ENCODE peak calls at places on chromosomes 13 and 19, in four cellular contexts. T is mucosa of descending colon; V is iPS DF 6.9; A is stimulated activated CD4-positive, alpha-beta T cell treated with anti-CD3 and anti-CD28 coated beads, Interleukin-4, amount 100 ng/mL, for 24 hours. O is an unnamed sample.

GRCh38 chr19:6498294-6499036 is 3.6 kb downstream of the TUBB4A start:
- DNase-seq in T (no peak), V (no peak), A (no peak), O (no peak)

GRCh38 chr19:17240062-17240854 is 5.5 kb downstream of the NR2F6 start:
- DNase-seq in T (peak), V (no peak), A (no peak), O (no peak)

GRCh38 chr19:28296506-28296905 is 916.4 kb downstream of the UQCRFS1 start:
- DNase-seq in T (no peak), V (no peak), A (no peak), O (no peak)

GRCh38 chr19:55246462-55247451 is 12.1 kb downstream of the PPP6R1 start:
- DNase-seq in T (peak), V (no peak), A (no peak), O (no peak)

GRCh38 chr13:46855166-46855565 is 41.7 kb downstream of the HTR2A start:
- DNase-seq in T (no peak), V (no peak), A (no peak), O (no peak)

GRCh38 chr19:33409035-33409434 is 35.5 kb downstream of the CEBPG start:
- DNase-seq in T (peak), V (no peak), A (no peak), O (no peak)

GRCh38 chr13:95801825-95802224 is 124.9 kb downstream of the DNAJC3 start:
- DNase-seq in T (no peak), V (no peak), A (no peak), O (no peak)

GRCh38 chr19:49837009-49837310 is 14.0 kb upstream of the PTOV1 start:
- DNase-seq in T (no peak), V (no peak), A (no peak), O (no peak)

GRCh38 chr13:41054212-41054877 is 7.0 kb upstream of the WBP4 start:
- DNase-seq in T (no peak), V (no peak), A (peak), O (no peak)

GRCh38 chr19:47757617-47758432 is 12.5 kb downstream of the NOP53 start:
- DNase-seq in T (no peak), V (no peak), A (no peak), O (no peak)

GRCh38 chr13:43405457-43405856 is 381.3 kb downstream of the ENOX1 start:
- DNase-seq in T (no peak), V (no peak), A (no peak), O (no peak)

O was measured in lower lobe of right lung.